ENCODE peak calls at places on chromosome 22, in five cellular contexts. R is transverse colon, O is lower leg skin, G is skeletal muscle cell, Y is kidney. I is an unnamed sample.

GRCh38 chr22:44139773-44140172 is 41.0 kb upstream of the PARVG start:
- DNase-seq in R (no peak), O (no peak), G (no peak), Y (peak; percentile 8), I (no peak)

GRCh38 chr22:19488884-19489843 is 9.4 kb downstream of the CDC45 start:
- DNase-seq in R (no peak), O (no peak), G (no peak), Y (no peak), I (no peak)

GRCh38 chr22:32204856-32205722 is at the start of gene RFPL2:
- DNase-seq in R (peak; percentile 32), O (no peak), G (no peak), Y (no peak), I (no peak)

GRCh38 chr22:32473388-32473952 is 1.1 kb upstream of the FBXO7 start:
- DNase-seq in R (peak; percentile 30), O (no peak), G (peak; percentile 30), Y (no peak), I (peak; percentile 13)

GRCh38 chr22:45263790-45264269 is 20.9 kb upstream of the UPK3A start:
- DNase-seq in R (peak; percentile 72), O (peak; percentile 74), G (peak; percentile 34), Y (peak; percentile 92), I (peak; percentile 61)

GRCh38 chr22:30326704-30327362 is at the start of gene TBC1D10A:
- DNase-seq in R (peak; percentile 96), O (peak; percentile 86), G (peak; percentile 67), Y (peak; percentile 97), I (no peak)

GRCh38 chr22:18076060-18076497 is 1.7 kb upstream of the PEX26 start:
- DNase-seq in R (peak; percentile 63), O (peak; percentile 77), G (peak; percentile 63), Y (peak; percentile 66), I (peak; percentile 74)

GRCh38 chr22:41742918-41743317 is 43.6 kb downstream of the MEI1 start:
- DNase-seq in R (no peak), O (no peak), G (no peak), Y (no peak), I (no peak)

GRCh38 chr22:25048659-25049657 is 96.4 kb downstream of the KIAA1671 start:
- DNase-seq in R (peak; percentile 78), O (peak; percentile 37), G (no peak), Y (peak; percentile 76), I (no peak)

GRCh38 chr22:17888855-17889254 is 114.6 kb upstream of the BID start:
- DNase-seq in R (no peak), O (no peak), G (no peak), Y (no peak), I (no peak)

GRCh38 chr22:35792501-35792900 is 74.8 kb downstream of the APOL5 start:
- DNase-seq in R (no peak), O (no peak), G (no peak), Y (no peak), I (no peak)

GRCh38 chr22:30425616-30426394 is at the start of gene MTFP1:
- DNase-seq in R (peak; percentile 72), O (peak; percentile 39), G (no peak), Y (peak; percentile 89), I (no peak)

GRCh38 chr22:38501797-38502672 is 4.1 kb downstream of the DDX17 start:
- DNase-seq in R (no peak), O (no peak), G (no peak), Y (no peak), I (no peak)

GRCh38 chr22:38504731-38505594 is 1.1 kb downstream of the DDX17 start:
- DNase-seq in R (peak; percentile 66), O (no peak), G (no peak), Y (peak; percentile 82), I (no peak)

GRCh38 chr22:38506118-38506962 is at the start of gene DDX17:
- DNase-seq in R (peak; percentile 95), O (peak; percentile 97), G (peak; percentile 79), Y (peak; percentile 97), I (peak; percentile 88)

GRCh38 chr22:38505595-38506117 is 455 bp downstream of the DDX17 start:
- DNase-seq in R (peak; percentile 74), O (peak; percentile 47), G (no peak), Y (peak; percentile 92), I (no peak)

GRCh38 chr22:38503021-38503420 is 3.1 kb downstream of the DDX17 start:
- DNase-seq in R (no peak), O (no peak), G (no peak), Y (no peak), I (no peak)
- H3K4me3 ChIP-seq in R (no peak overlapping the region), O (no peak overlapping the region), G (peak overlapping the region; percentile 85), Y (peak overlapping the region; percentile 92), I (peak overlapping the region; percentile 58)

GRCh38 chr22:46815896-46816721 is 53.7 kb downstream of the TBC1D22A start:
- DNase-seq in R (no peak), O (no peak), G (no peak), Y (peak; percentile 59), I (no peak)
- H3K4me3 ChIP-seq in R (no peak overlapping the region), O (no peak overlapping the region), G (no peak overlapping the region), Y (no peak overlapping the region), I (no peak overlapping the region)

GRCh38 chr22:46758867-46759290 is 3.6 kb upstream of the TBC1D22A start:
- DNase-seq in R (peak; percentile 82), O (no peak), G (no peak), Y (peak; percentile 55), I (no peak)

GRCh38 chr22:46757104-46757503 is 5.3 kb upstream of the TBC1D22A start:
- DNase-seq in R (no peak), O (no peak), G (no peak), Y (peak; percentile 4), I (no peak)

GRCh38 chr22:46756097-46756496 is 6.4 kb upstream of the TBC1D22A start:
- DNase-seq in R (no peak), O (no peak), G (no peak), Y (peak; percentile 18), I (no peak)

GRCh38 chr22:46761017-46761416 is 1.4 kb upstream of the TBC1D22A start:
- DNase-seq in R (no peak), O (no peak), G (no peak), Y (no peak), I (no peak)

DNA sequence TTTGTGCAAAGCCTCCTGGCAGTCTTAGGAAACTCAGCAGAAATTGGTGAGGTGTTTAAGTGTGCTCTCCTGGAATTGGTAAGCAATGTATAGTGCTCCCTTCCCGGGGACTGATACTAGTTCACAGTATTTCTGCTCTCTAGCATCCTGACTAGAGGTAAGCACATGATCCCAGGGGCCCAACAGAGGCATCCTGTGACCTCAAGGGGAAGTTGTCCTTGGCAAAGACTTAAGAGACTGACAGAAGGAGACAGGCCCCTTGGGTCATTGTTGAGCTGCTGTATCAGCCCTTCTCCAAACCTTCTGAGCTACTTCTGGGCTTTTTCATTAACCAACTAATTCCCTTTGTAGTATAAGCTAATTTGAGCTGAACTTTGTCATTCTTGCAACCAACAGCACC is 4.4 kb upstream of the TBC1D22A start:
- DNase-seq in R (no peak), O (no peak), G (no peak), Y (no peak), I (no peak)
- H3K4me3 ChIP-seq in R (no peak overlapping the region), O (no peak overlapping the region), G (no peak overlapping the region), Y (no peak overlapping the region), I (no peak overlapping the region)

GRCh38 chr22:42994917-42995562 is 19.9 kb downstream of the PACSIN2 start:
- DNase-seq in R (peak; percentile 75), O (peak; percentile 76), G (peak; percentile 86), Y (peak; percentile 81), I (peak; percentile 77)
- H3K4me3 ChIP-seq in R (peak overlapping the region; percentile 17), O (no peak overlapping the region), G (peak overlapping the region; percentile 29), Y (peak overlapping the region; percentile 2), I (peak overlapping the region; percentile 32)

GRCh38 chr22:40462195-40462988 is 92.0 kb downstream of the SGSM3 start:
- DNase-seq in R (no peak), O (no peak), G (no peak), Y (no peak), I (no peak)

GRCh38 chr22:40466976-40467375 is 96.6 kb downstream of the SGSM3 start:
- DNase-seq in R (no peak), O (no peak), G (no peak), Y (no peak), I (no peak)

GRCh38 chr22:40463727-40464126 is 93.3 kb downstream of the SGSM3 start:
- DNase-seq in R (no peak), O (no peak), G (no peak), Y (no peak), I (no peak)

DNA sequence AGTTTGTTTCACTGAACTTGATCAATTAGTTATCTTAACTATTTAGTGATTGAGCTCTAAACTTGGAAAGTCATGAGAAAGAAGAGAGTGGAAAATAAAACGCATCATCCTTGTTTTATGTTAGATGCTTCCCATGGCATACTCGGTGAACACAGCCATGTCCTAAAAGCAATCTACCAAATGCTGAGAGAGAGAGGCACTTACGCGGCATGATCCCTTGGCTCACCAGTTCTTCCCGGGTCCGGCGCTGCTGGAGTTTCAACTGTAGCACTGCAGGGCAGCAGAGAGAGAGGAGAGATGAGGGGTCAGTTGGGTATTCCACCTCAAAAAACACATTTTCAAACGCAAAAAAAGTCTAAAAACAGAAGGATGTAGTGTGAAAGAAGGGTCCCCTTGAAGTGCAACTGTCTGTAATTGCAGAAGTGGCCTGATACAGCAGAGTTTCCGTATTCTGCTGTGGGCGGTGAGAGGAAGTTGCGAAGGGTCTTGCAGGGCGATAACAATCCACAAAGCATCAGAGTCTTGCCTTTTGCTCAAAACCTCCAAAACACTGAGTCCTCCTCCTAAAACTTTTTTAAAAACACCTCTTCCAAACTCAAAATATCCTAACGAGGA is 92.7 kb downstream of the SGSM3 start:
- DNase-seq in R (peak; percentile 27), O (no peak), G (no peak), Y (no peak), I (no peak)
- H3K4me3 ChIP-seq in R (peak overlapping the region; percentile 1), O (no peak overlapping the region), G (no peak overlapping the region), Y (peak overlapping the region; percentile 22), I (no peak overlapping the region)

GRCh38 chr22:42797021-42797420 is 60.1 kb downstream of the ARFGAP3 start:
- DNase-seq in R (no peak), O (peak; percentile 56), G (no peak), Y (no peak), I (no peak)

GRCh38 chr22:42801537-42802165 is 55.4 kb downstream of the ARFGAP3 start:
- DNase-seq in R (no peak), O (no peak), G (no peak), Y (no peak), I (no peak)

GRCh38 chr22:42800731-42801536 is 56.1 kb downstream of the ARFGAP3 start:
- DNase-seq in R (no peak), O (no peak), G (no peak), Y (no peak), I (no peak)

GRCh38 chr22:42799061-42799460 is 58.0 kb downstream of the ARFGAP3 start:
- DNase-seq in R (no peak), O (no peak), G (no peak), Y (no peak), I (no peak)

GRCh38 chr22:42799462-42800405 is 57.3 kb downstream of the ARFGAP3 start:
- DNase-seq in R (no peak), O (no peak), G (no peak), Y (no peak), I (no peak)
- H3K4me3 ChIP-seq in R (no peak overlapping the region), O (no peak overlapping the region), G (no peak overlapping the region), Y (no peak overlapping the region), I (no peak overlapping the region)

GRCh38 chr22:39661842-39662676 is 91.5 kb downstream of the CACNA1I start:
- DNase-seq in R (peak; percentile 70), O (peak; percentile 21), G (no peak), Y (no peak), I (no peak)
- H3K4me3 ChIP-seq in R (peak overlapping the region; percentile 19), O (no peak overlapping the region), G (no peak overlapping the region), Y (no peak overlapping the region), I (no peak overlapping the region)

I was measured in AG09309.